ENCODE peak calls at places on chromosomes 7 and 10, in six cellular contexts. One of them, this sample, is unnamed.

GRCh38 chr7:4144171-4144701 is 537.9 kb upstream of the FOXK1 start:
- DNase-seq in GM12865: no peak
- DNase-seq in activated T-cell treated with anti-CD3 and anti-CD28 coated beads for 4 hours: no peak
- DNase-seq in SK-N-DZ: peak
- DNase-seq in A172: no peak
- DNase-seq in stimulated activated CD8-positive, alpha-beta memory T cell treated with anti-CD3 and anti-CD28 coated beads, Interleukin-15, amount 100 ng/mL, for 1 hour: no peak
- DNase-seq in this sample: no peak

GRCh38 chr7:77415822-77416620 is at the start of gene GSAP:
- DNase-seq in activated T-cell treated with anti-CD3 and anti-CD28 coated beads for 4 hours: peak
- DNase-seq in A172: peak
- DNase-seq in GM12865: peak
- DNase-seq in SK-N-DZ: no peak
- DNase-seq in stimulated activated CD8-positive, alpha-beta memory T cell treated with anti-CD3 and anti-CD28 coated beads, Interleukin-15, amount 100 ng/mL, for 1 hour: no peak
- DNase-seq in this sample: peak

GRCh38 chr7:157522954-157523353 is 186.2 kb downstream of the DNAJB6 start:
- DNase-seq in activated T-cell treated with anti-CD3 and anti-CD28 coated beads for 4 hours: no peak
- DNase-seq in GM12865: no peak
- DNase-seq in A172: no peak
- DNase-seq in SK-N-DZ: no peak
- DNase-seq in stimulated activated CD8-positive, alpha-beta memory T cell treated with anti-CD3 and anti-CD28 coated beads, Interleukin-15, amount 100 ng/mL, for 1 hour: no peak
- DNase-seq in this sample: no peak

GRCh38 chr7:95262875-95263274 is 61.5 kb downstream of the PON1 start:
- DNase-seq in GM12865: no peak
- DNase-seq in stimulated activated CD8-positive, alpha-beta memory T cell treated with anti-CD3 and anti-CD28 coated beads, Interleukin-15, amount 100 ng/mL, for 1 hour: no peak
- DNase-seq in SK-N-DZ: no peak
- DNase-seq in A172: no peak
- DNase-seq in activated T-cell treated with anti-CD3 and anti-CD28 coated beads for 4 hours: no peak
- DNase-seq in this sample: no peak

GRCh38 chr10:72107325-72108003 is 19.1 kb upstream of the SPOCK2 start:
- DNase-seq in GM12865: peak
- DNase-seq in A172: peak
- DNase-seq in stimulated activated CD8-positive, alpha-beta memory T cell treated with anti-CD3 and anti-CD28 coated beads, Interleukin-15, amount 100 ng/mL, for 1 hour: no peak
- DNase-seq in activated T-cell treated with anti-CD3 and anti-CD28 coated beads for 4 hours: no peak
- DNase-seq in SK-N-DZ: no peak
- DNase-seq in this sample: peak

GRCh38 chr10:101453791-101454718 is 100.1 kb downstream of the BTRC start:
- DNase-seq in A172: peak
- DNase-seq in activated T-cell treated with anti-CD3 and anti-CD28 coated beads for 4 hours: no peak
- DNase-seq in stimulated activated CD8-positive, alpha-beta memory T cell treated with anti-CD3 and anti-CD28 coated beads, Interleukin-15, amount 100 ng/mL, for 1 hour: no peak
- DNase-seq in GM12865: no peak
- DNase-seq in SK-N-DZ: peak
- DNase-seq in this sample: no peak

GRCh38 chr10:7014721-7015120 is 396.1 kb downstream of the SFMBT2 start:
- DNase-seq in A172: no peak
- DNase-seq in stimulated activated CD8-positive, alpha-beta memory T cell treated with anti-CD3 and anti-CD28 coated beads, Interleukin-15, amount 100 ng/mL, for 1 hour: no peak
- DNase-seq in SK-N-DZ: no peak
- DNase-seq in activated T-cell treated with anti-CD3 and anti-CD28 coated beads for 4 hours: no peak
- DNase-seq in GM12865: no peak
- DNase-seq in this sample: no peak

GRCh38 chr7:67251986-67252558 is 255.4 kb downstream of the TYW1 start:
- DNase-seq in A172: peak
- DNase-seq in SK-N-DZ: no peak
- DNase-seq in stimulated activated CD8-positive, alpha-beta memory T cell treated with anti-CD3 and anti-CD28 coated beads, Interleukin-15, amount 100 ng/mL, for 1 hour: no peak
- DNase-seq in activated T-cell treated with anti-CD3 and anti-CD28 coated beads for 4 hours: no peak
- DNase-seq in GM12865: no peak
- DNase-seq in this sample: peak

GRCh38 chr10:94138391-94138790 is 144.7 kb downstream of the PLCE1 start:
- DNase-seq in stimulated activated CD8-positive, alpha-beta memory T cell treated with anti-CD3 and anti-CD28 coated beads, Interleukin-15, amount 100 ng/mL, for 1 hour: no peak
- DNase-seq in SK-N-DZ: no peak
- DNase-seq in GM12865: no peak
- DNase-seq in activated T-cell treated with anti-CD3 and anti-CD28 coated beads for 4 hours: no peak
- DNase-seq in A172: peak
- DNase-seq in this sample: no peak

GRCh38 chr7:81740403-81740802 is 29.4 kb downstream of the HGF start:
- DNase-seq in GM12865: no peak
- DNase-seq in activated T-cell treated with anti-CD3 and anti-CD28 coated beads for 4 hours: no peak
- DNase-seq in A172: no peak
- DNase-seq in stimulated activated CD8-positive, alpha-beta memory T cell treated with anti-CD3 and anti-CD28 coated beads, Interleukin-15, amount 100 ng/mL, for 1 hour: no peak
- DNase-seq in SK-N-DZ: peak
- DNase-seq in this sample: no peak

GRCh38 chr10:43790147-43790546 is 141.5 kb upstream of the ZNF32 start:
- DNase-seq in activated T-cell treated with anti-CD3 and anti-CD28 coated beads for 4 hours: no peak
- DNase-seq in SK-N-DZ: no peak
- DNase-seq in A172: no peak
- DNase-seq in stimulated activated CD8-positive, alpha-beta memory T cell treated with anti-CD3 and anti-CD28 coated beads, Interleukin-15, amount 100 ng/mL, for 1 hour: no peak
- DNase-seq in GM12865: no peak
- DNase-seq in this sample: no peak

GRCh38 chr7:77383333-77383740 is 32.8 kb downstream of the GSAP start:
- DNase-seq in GM12865: no peak
- DNase-seq in A172: no peak
- DNase-seq in SK-N-DZ: no peak
- DNase-seq in stimulated activated CD8-positive, alpha-beta memory T cell treated with anti-CD3 and anti-CD28 coated beads, Interleukin-15, amount 100 ng/mL, for 1 hour: no peak
- DNase-seq in activated T-cell treated with anti-CD3 and anti-CD28 coated beads for 4 hours: no peak
- DNase-seq in this sample: no peak

GRCh38 chr10:34670101-34670500 is 145.0 kb downstream of the PARD3 start:
- DNase-seq in GM12865: no peak
- DNase-seq in SK-N-DZ: no peak
- DNase-seq in stimulated activated CD8-positive, alpha-beta memory T cell treated with anti-CD3 and anti-CD28 coated beads, Interleukin-15, amount 100 ng/mL, for 1 hour: no peak
- DNase-seq in A172: no peak
- DNase-seq in activated T-cell treated with anti-CD3 and anti-CD28 coated beads for 4 hours: no peak
- DNase-seq in this sample: no peak

GRCh38 chr10:132363376-132363775 is 31.4 kb downstream of the LRRC27 start:
- DNase-seq in SK-N-DZ: no peak
- DNase-seq in GM12865: no peak
- DNase-seq in activated T-cell treated with anti-CD3 and anti-CD28 coated beads for 4 hours: no peak
- DNase-seq in A172: no peak
- DNase-seq in stimulated activated CD8-positive, alpha-beta memory T cell treated with anti-CD3 and anti-CD28 coated beads, Interleukin-15, amount 100 ng/mL, for 1 hour: no peak
- DNase-seq in this sample: no peak

GRCh38 chr7:142556745-142557144 is 192.5 kb upstream of the PRSS1 start:
- DNase-seq in SK-N-DZ: no peak
- DNase-seq in GM12865: no peak
- DNase-seq in A172: peak
- DNase-seq in stimulated activated CD8-positive, alpha-beta memory T cell treated with anti-CD3 and anti-CD28 coated beads, Interleukin-15, amount 100 ng/mL, for 1 hour: no peak
- DNase-seq in activated T-cell treated with anti-CD3 and anti-CD28 coated beads for 4 hours: no peak
- DNase-seq in this sample: peak

GRCh38 chr7:157816086-157816485 is 479.3 kb downstream of the DNAJB6 start:
- DNase-seq in stimulated activated CD8-positive, alpha-beta memory T cell treated with anti-CD3 and anti-CD28 coated beads, Interleukin-15, amount 100 ng/mL, for 1 hour: no peak
- DNase-seq in activated T-cell treated with anti-CD3 and anti-CD28 coated beads for 4 hours: no peak
- DNase-seq in A172: no peak
- DNase-seq in SK-N-DZ: no peak
- DNase-seq in GM12865: no peak
- DNase-seq in this sample: no peak

This sample was measured in Caki2.